ENCODE peak calls at places on chromosome 1, in seven cellular contexts. Y is NCI-H524, R is H4, I is HL-60, H is ELR, J is progenitor cell of endocrine pancreas, S is fibroblast of lung. C is an unnamed sample.

GRCh38 chr1:42680921-42681683 is 1.1 kb upstream of the YBX1 start:
- DNase-seq in I (peak), J (no peak), S (peak), H (peak), Y (no peak), R (no peak), C (no peak)

GRCh38 chr1:223831755-223832636 is 13.8 kb downstream of the TP53BP2 start:
- DNase-seq in Y (no peak), H (peak), J (no peak), S (peak), R (peak), I (peak), C (no peak)

GRCh38 chr1:147292635-147293251 is 50.3 kb downstream of the CHD1L start:
- DNase-seq in H (peak), Y (no peak), I (peak), R (peak), S (peak), J (no peak), C (no peak)

GRCh38 chr1:54551891-54552290 is 3.9 kb downstream of the ACOT11 start:
- DNase-seq in H (no peak), S (no peak), I (no peak), Y (no peak), J (no peak), R (no peak), C (no peak)

GRCh38 chr1:186620951-186621350 is 59.3 kb downstream of the PTGS2 start:
- DNase-seq in R (peak), J (no peak), H (peak), Y (no peak), I (peak), S (peak), C (no peak)

GRCh38 chr1:21607549-21608529 is 61.3 kb downstream of the RAP1GAP start:
- DNase-seq in S (peak), R (no peak), J (peak), H (peak), Y (no peak), I (peak), C (peak)

GRCh38 chr1:235019456-235019855 is 109.2 kb downstream of the TOMM20 start:
- DNase-seq in I (no peak), S (no peak), Y (no peak), J (no peak), R (no peak), H (no peak), C (no peak)

GRCh38 chr1:47262787-47263413 is 30.9 kb upstream of the TAL1 start:
- DNase-seq in J (no peak), I (peak), Y (peak), R (peak), S (peak), H (peak), C (no peak)

GRCh38 chr1:172727956-172728603 is 69.2 kb downstream of the FASLG start:
- DNase-seq in R (peak), Y (peak), J (no peak), H (peak), I (peak), S (peak), C (no peak)

GRCh38 chr1:27602510-27603319 is 1.2 kb downstream of the AHDC1 start:
- DNase-seq in I (no peak), S (no peak), Y (peak), H (peak), J (peak), R (no peak), C (no peak)

GRCh38 chr1:62131093-62131725 is 63.4 kb upstream of the L1TD1 start:
- DNase-seq in S (peak), I (peak), Y (peak), R (peak), J (peak), H (peak), C (no peak)

GRCh38 chr1:211606327-211606913 is 27.5 kb upstream of the SLC30A1 start:
- DNase-seq in H (no peak), Y (no peak), S (no peak), I (peak), J (no peak), R (no peak), C (no peak)

GRCh38 chr1:20037877-20038276 is 32.1 kb upstream of the PLA2G5 start:
- DNase-seq in I (no peak), S (no peak), Y (no peak), H (peak), R (peak), J (no peak), C (no peak)

GRCh38 chr1:180175291-180175690 is 20.6 kb downstream of the QSOX1 start:
- DNase-seq in H (no peak), S (no peak), I (no peak), Y (no peak), R (no peak), J (no peak), C (no peak)

GRCh38 chr1:228267962-228268890 is 60.4 kb downstream of the OBSCN start:
- DNase-seq in I (no peak), J (no peak), R (no peak), H (no peak), S (no peak), Y (no peak), C (no peak)

GRCh38 chr1:178530037-178530402 is 17.1 kb downstream of the TEX35 start:
- DNase-seq in R (peak), S (peak), H (peak), J (no peak), I (no peak), Y (no peak), C (no peak)

GRCh38 chr1:203089001-203089650 is 3.3 kb upstream of the MYOG start:
- DNase-seq in S (no peak), R (no peak), Y (no peak), H (no peak), J (no peak), I (no peak), C (peak)

GRCh38 chr1:243726792-243727502 is 123.1 kb downstream of the AKT3 start:
- DNase-seq in H (no peak), J (no peak), Y (no peak), R (no peak), I (no peak), S (no peak), C (no peak)

GRCh38 chr1:209769956-209770355 is 14.1 kb downstream of the TRAF3IP3 start:
- DNase-seq in I (peak), J (no peak), H (peak), S (no peak), Y (no peak), R (no peak), C (no peak)

GRCh38 chr1:164953815-164954214 is 394.8 kb downstream of the PBX1 start:
- DNase-seq in Y (no peak), H (no peak), S (no peak), R (no peak), J (no peak), I (no peak), C (no peak)

GRCh38 chr1:184340984-184341383 is 45.8 kb upstream of the C1orf21 start:
- DNase-seq in I (no peak), S (peak), J (no peak), Y (no peak), R (no peak), H (peak), C (no peak)

GRCh38 chr1:93579891-93580290 is 101.7 kb downstream of the BCAR3 start:
- DNase-seq in S (peak), J (no peak), H (peak), R (peak), I (no peak), Y (no peak), C (no peak)

GRCh38 chr1:209549384-209550001 is 34.0 kb upstream of the CAMK1G start:
- DNase-seq in R (no peak), J (no peak), I (no peak), S (no peak), Y (no peak), H (peak), C (no peak)

GRCh38 chr1:43366601-43367025 is 1.2 kb downstream of the ELOVL1 start:
- DNase-seq in H (peak), J (no peak), Y (no peak), R (no peak), S (no peak), I (no peak), C (no peak)

GRCh38 chr1:37877991-37878544 is 18.7 kb upstream of the MTF1 start:
- DNase-seq in Y (no peak), H (no peak), I (no peak), J (no peak), S (no peak), R (no peak), C (no peak)

GRCh38 chr1:161953256-161953920 is 70.3 kb downstream of the OLFML2B start:
- DNase-seq in J (no peak), S (no peak), H (no peak), R (no peak), I (no peak), Y (no peak), C (no peak)

GRCh38 chr1:193479187-193479586 is 292.8 kb upstream of the B3GALT2 start:
- DNase-seq in J (no peak), R (no peak), I (peak), S (no peak), H (no peak), Y (no peak), C (no peak)

C was measured in type B pancreatic cell.